ENCODE peak calls at places on chromosomes 4 and X, in five cellular contexts. One of them, this sample, is unnamed.
A peak's percentile ranks its signal among the peaks of the same experiment; 100 is the strongest.

GRCh38 chrX:71910526-71911022 is at the start of gene NHSL2:
- DNase-seq in choroid plexus epithelial cell: no peak
- DNase-seq in PC-3: no peak
- DNase-seq in brain microvascular endothelial cell: no peak
- DNase-seq in astrocyte: peak; percentile 44
- DNase-seq in this sample: no peak

GRCh38 chr4:53786632-53787031 is 195.3 kb upstream of the LNX1 start:
- DNase-seq in PC-3: no peak
- DNase-seq in astrocyte: no peak
- DNase-seq in choroid plexus epithelial cell: peak; percentile 62
- DNase-seq in brain microvascular endothelial cell: no peak
- DNase-seq in this sample: no peak

GRCh38 chrX:69616520-69617203 is 749 bp downstream of the EDA start:
- DNase-seq in choroid plexus epithelial cell: no peak
- DNase-seq in brain microvascular endothelial cell: no peak
- DNase-seq in astrocyte: no peak
- DNase-seq in PC-3: no peak
- DNase-seq in this sample: no peak

GRCh38 chrX:153032397-153033118 is 23.7 kb upstream of the PNMA3 start:
- DNase-seq in astrocyte: no peak
- DNase-seq in PC-3: peak; percentile 70
- DNase-seq in choroid plexus epithelial cell: peak; percentile 36
- DNase-seq in brain microvascular endothelial cell: peak; percentile 25
- DNase-seq in this sample: no peak

GRCh38 chr4:48109413-48110263 is 24.4 kb downstream of the TXK start:
- DNase-seq in astrocyte: peak; percentile 23
- DNase-seq in PC-3: peak; percentile 74
- DNase-seq in choroid plexus epithelial cell: peak; percentile 74
- DNase-seq in brain microvascular endothelial cell: peak; percentile 43
- DNase-seq in this sample: no peak

GRCh38 chrX:150730719-150731118 is 37.5 kb downstream of the MTMR1 start:
- DNase-seq in choroid plexus epithelial cell: no peak
- DNase-seq in brain microvascular endothelial cell: no peak
- DNase-seq in astrocyte: peak; percentile 51
- DNase-seq in PC-3: no peak
- DNase-seq in this sample: peak; percentile 45

GRCh38 chrX:13287816-13288215 is 32.0 kb downstream of the ATXN3L start:
- DNase-seq in brain microvascular endothelial cell: peak; percentile 41
- DNase-seq in astrocyte: peak; percentile 81
- DNase-seq in choroid plexus epithelial cell: peak; percentile 73
- DNase-seq in PC-3: peak; percentile 5
- DNase-seq in this sample: no peak

GRCh38 chrX:10110316-10110932 is 46.4 kb upstream of the CLCN4 start:
- DNase-seq in choroid plexus epithelial cell: no peak
- DNase-seq in brain microvascular endothelial cell: no peak
- DNase-seq in PC-3: no peak
- DNase-seq in astrocyte: no peak
- DNase-seq in this sample: no peak

GRCh38 chrX:51853251-51853650 is 40.2 kb upstream of the MAGED1 start:
- DNase-seq in brain microvascular endothelial cell: no peak
- DNase-seq in astrocyte: no peak
- DNase-seq in PC-3: no peak
- DNase-seq in choroid plexus epithelial cell: no peak
- DNase-seq in this sample: no peak

GRCh38 chrX:72002886-72003285 is 92.2 kb downstream of the NHSL2 start:
- DNase-seq in PC-3: no peak
- DNase-seq in astrocyte: peak; percentile 77
- DNase-seq in brain microvascular endothelial cell: no peak
- DNase-seq in choroid plexus epithelial cell: no peak
- DNase-seq in this sample: no peak

GRCh38 chr4:31674313-31674947 is 954.3 kb downstream of the PCDH7 start:
- DNase-seq in PC-3: peak; percentile 54
- DNase-seq in brain microvascular endothelial cell: peak; percentile 16
- DNase-seq in astrocyte: no peak
- DNase-seq in choroid plexus epithelial cell: peak; percentile 49
- DNase-seq in this sample: no peak

GRCh38 chr4:130639871-130640270 is 1543.9 kb downstream of the C4orf33 start:
- DNase-seq in astrocyte: no peak
- DNase-seq in brain microvascular endothelial cell: no peak
- DNase-seq in choroid plexus epithelial cell: no peak
- DNase-seq in PC-3: no peak
- DNase-seq in this sample: no peak

GRCh38 chrX:48165246-48165645 is 31.3 kb downstream of the SSX5 start:
- DNase-seq in brain microvascular endothelial cell: no peak
- DNase-seq in choroid plexus epithelial cell: no peak
- DNase-seq in astrocyte: no peak
- DNase-seq in PC-3: peak; percentile 90
- DNase-seq in this sample: no peak

GRCh38 chrX:40094041-40094899 is 3.5 kb downstream of the BCOR start:
- DNase-seq in PC-3: peak; percentile 43
- DNase-seq in brain microvascular endothelial cell: no peak
- DNase-seq in astrocyte: no peak
- DNase-seq in choroid plexus epithelial cell: peak; percentile 48
- DNase-seq in this sample: no peak

GRCh38 chrX:19840899-19841648 is 46.3 kb downstream of the SH3KBP1 start:
- DNase-seq in brain microvascular endothelial cell: no peak
- DNase-seq in astrocyte: peak; percentile 14
- DNase-seq in choroid plexus epithelial cell: no peak
- DNase-seq in PC-3: no peak
- DNase-seq in this sample: no peak

GRCh38 chr4:6739920-6740319 is 23.9 kb downstream of the BLOC1S4 start:
- DNase-seq in PC-3: no peak
- DNase-seq in brain microvascular endothelial cell: no peak
- DNase-seq in choroid plexus epithelial cell: no peak
- DNase-seq in astrocyte: no peak
- DNase-seq in this sample: no peak

GRCh38 chr4:6742507-6742906 is 26.5 kb downstream of the BLOC1S4 start:
- DNase-seq in astrocyte: no peak
- DNase-seq in PC-3: no peak
- DNase-seq in choroid plexus epithelial cell: no peak
- DNase-seq in brain microvascular endothelial cell: no peak
- DNase-seq in this sample: no peak

GRCh38 chr4:6742989-6743388 is 27.0 kb downstream of the BLOC1S4 start:
- DNase-seq in brain microvascular endothelial cell: no peak
- DNase-seq in astrocyte: no peak
- DNase-seq in PC-3: no peak
- DNase-seq in choroid plexus epithelial cell: no peak
- DNase-seq in this sample: no peak

GRCh38 chr4:6740347-6740746 is 24.4 kb downstream of the BLOC1S4 start:
- DNase-seq in astrocyte: no peak
- DNase-seq in brain microvascular endothelial cell: no peak
- DNase-seq in choroid plexus epithelial cell: no peak
- DNase-seq in PC-3: no peak
- DNase-seq in this sample: no peak
- H3K4me3 ChIP-seq in astrocyte: no peak overlapping the region
- H3K4me3 ChIP-seq in brain microvascular endothelial cell: no peak overlapping the region
- H3K4me3 ChIP-seq in choroid plexus epithelial cell: no peak overlapping the region
- H3K4me3 ChIP-seq in PC-3: no peak overlapping the region
- H3K4me3 ChIP-seq in this sample: no peak overlapping the region

GRCh38 chr4:133483600-133484246 is 334.6 kb downstream of the PCDH10 start:
- DNase-seq in PC-3: peak; percentile 45
- DNase-seq in astrocyte: peak; percentile 47
- DNase-seq in choroid plexus epithelial cell: peak; percentile 83
- DNase-seq in brain microvascular endothelial cell: peak; percentile 56
- DNase-seq in this sample: no peak
- TF ChIP-seq CTCF in PC-3: peak; percentile 55
- TF ChIP-seq CTCF in astrocyte: peak; percentile 33
- TF ChIP-seq CTCF in choroid plexus epithelial cell: peak; percentile 72
- TF ChIP-seq CTCF in brain microvascular endothelial cell: peak; percentile 65
- TF ChIP-seq CTCF in this sample: no peak

DNA sequence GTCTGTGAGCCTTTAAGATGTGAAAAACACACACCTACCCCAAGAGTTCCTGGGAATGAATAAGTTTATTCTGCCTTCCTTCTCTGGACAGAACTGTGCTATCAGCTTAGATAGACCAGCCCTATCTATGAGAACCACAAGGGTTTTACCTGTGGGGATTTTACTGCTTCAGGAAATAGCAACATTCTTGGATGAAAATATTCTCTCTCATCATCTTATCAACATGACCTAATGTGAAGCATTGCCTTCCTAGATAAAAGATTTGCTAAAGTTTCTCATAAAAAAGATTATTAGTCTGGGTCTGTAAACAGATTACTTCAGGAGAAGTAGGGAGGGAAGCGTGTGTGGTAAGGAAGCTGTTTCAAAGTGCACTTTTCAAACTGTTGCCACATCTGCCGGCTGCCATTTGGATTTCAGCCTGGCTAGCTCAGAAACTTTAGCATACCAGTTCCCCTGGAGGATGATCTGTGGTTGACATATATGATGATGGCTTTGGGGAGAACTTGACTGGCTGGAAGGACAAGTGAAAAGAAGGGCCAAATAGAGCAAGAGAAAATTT is at the start of gene NOX1:
- DNase-seq in brain microvascular endothelial cell: no peak
- DNase-seq in choroid plexus epithelial cell: peak; percentile 23
- DNase-seq in astrocyte: no peak
- DNase-seq in PC-3: no peak
- DNase-seq in this sample: no peak
- H3K4me3 ChIP-seq in brain microvascular endothelial cell: no peak within 1 kb of the TSS
- H3K4me3 ChIP-seq in choroid plexus epithelial cell: no peak within 1 kb of the TSS
- H3K4me3 ChIP-seq in astrocyte: no peak within 1 kb of the TSS
- H3K4me3 ChIP-seq in PC-3: no peak within 1 kb of the TSS
- H3K4me3 ChIP-seq in this sample: no peak within 1 kb of the TSS

DNA sequence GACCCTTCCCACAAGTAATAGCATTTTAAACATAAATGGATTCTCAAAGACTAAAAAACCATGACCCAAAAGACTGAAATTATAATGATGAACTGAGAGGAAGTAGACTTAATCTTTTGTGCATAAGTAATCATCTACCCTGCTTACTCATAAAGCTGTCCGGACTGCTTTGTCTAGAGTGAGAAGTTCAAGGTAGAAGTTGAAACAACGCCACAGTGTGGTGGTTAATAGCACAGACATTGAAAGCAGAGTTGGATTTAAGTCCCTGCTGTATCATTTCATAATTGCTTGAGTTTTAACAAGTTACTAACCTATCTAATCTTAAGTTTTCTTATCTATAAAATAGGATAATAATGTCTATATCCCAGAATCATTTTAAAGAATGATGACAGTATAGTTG is 346.5 kb downstream of the CENPC start:
- DNase-seq in astrocyte: peak; percentile 47
- DNase-seq in choroid plexus epithelial cell: peak; percentile 50
- DNase-seq in brain microvascular endothelial cell: peak; percentile 35
- DNase-seq in PC-3: peak; percentile 77
- DNase-seq in this sample: no peak
- TF ChIP-seq CTCF in astrocyte: peak; percentile 32
- TF ChIP-seq CTCF in choroid plexus epithelial cell: peak; percentile 15
- TF ChIP-seq CTCF in brain microvascular endothelial cell: no peak
- TF ChIP-seq CTCF in PC-3: peak; percentile 79
- TF ChIP-seq CTCF in this sample: no peak

This sample was measured in AG09309.